ENCODE peak calls at places on chromosomes 1 and 21, in nine cellular contexts. Z is right cardiac atrium, C is pancreas, V is left lung, D is PC-3, L is dorsolateral prefrontal cortex, G is substantia nigra, M is lower lobe of right lung, R is cardiac muscle cell. E is an unnamed sample.

GRCh38 chr21:42171091-42172053 is 47.6 kb upstream of the ABCG1 start:
- DNase-seq in V (no peak), D (peak), M (no peak), C (no peak), Z (no peak), R (no peak), G (peak), L (peak), E (peak)

GRCh38 chr1:232636799-232637198 is 6.9 kb upstream of the SIPA1L2 start:
- DNase-seq in L (no peak), G (no peak), C (no peak), Z (no peak), R (no peak), D (no peak), V (no peak), M (no peak), E (no peak)

GRCh38 chr1:29532741-29533140 is 296.4 kb downstream of the PTPRU start:
- DNase-seq in V (no peak), C (no peak), D (no peak), Z (no peak), M (no peak), R (peak), L (peak), G (no peak), E (no peak)

GRCh38 chr21:21688877-21689276 is 690.7 kb downstream of the NCAM2 start:
- DNase-seq in M (no peak), L (no peak), G (no peak), Z (no peak), V (peak), D (peak), R (peak), C (no peak), E (no peak)

GRCh38 chr1:234659538-234659937 is 49.6 kb upstream of the IRF2BP2 start:
- DNase-seq in L (no peak), Z (no peak), C (no peak), D (peak), V (no peak), M (no peak), R (peak), G (no peak), E (no peak)

GRCh38 chr21:44019568-44019958 is 7.5 kb downstream of the TRAPPC10 start:
- DNase-seq in M (no peak), D (no peak), Z (no peak), C (no peak), V (no peak), L (no peak), R (no peak), G (no peak), E (no peak)

GRCh38 chr1:154174654-154175053 is 17.2 kb downstream of the TPM3 start:
- DNase-seq in L (no peak), V (no peak), Z (no peak), G (no peak), C (no peak), R (no peak), D (no peak), M (no peak), E (no peak)

GRCh38 chr1:214808845-214809460 is 206.0 kb downstream of the CENPF start:
- DNase-seq in V (no peak), R (peak), L (no peak), Z (no peak), D (peak), M (no peak), G (no peak), C (no peak), E (no peak)

GRCh38 chr1:208055535-208055934 is 144.6 kb upstream of the CD34 start:
- DNase-seq in V (no peak), M (no peak), D (no peak), Z (no peak), G (no peak), R (no peak), C (no peak), L (no peak), E (no peak)

GRCh38 chr1:193479187-193479586 is 292.8 kb upstream of the B3GALT2 start:
- DNase-seq in Z (no peak), M (no peak), G (no peak), L (no peak), R (no peak), V (no peak), C (peak), D (no peak), E (no peak)

GRCh38 chr1:187157552-187157951 is 328.8 kb downstream of the PLA2G4A start:
- DNase-seq in C (no peak), Z (no peak), D (no peak), R (no peak), L (no peak), M (no peak), V (no peak), G (no peak), E (no peak)

GRCh38 chr1:17719874-17720273 is 35.3 kb upstream of the ACTL8 start:
- DNase-seq in Z (peak), G (no peak), D (no peak), L (no peak), C (no peak), R (peak), V (no peak), M (no peak), E (no peak)

GRCh38 chr1:69321311-69321710 is 246.4 kb upstream of the LRRC7 start:
- DNase-seq in M (no peak), D (no peak), V (no peak), C (no peak), L (no peak), R (no peak), G (no peak), Z (no peak), E (no peak)

GRCh38 chr21:41821756-41822431 is 55.0 kb upstream of the RIPK4 start:
- DNase-seq in D (no peak), Z (no peak), C (no peak), G (no peak), M (no peak), L (no peak), R (no peak), V (peak), E (no peak)

GRCh38 chr1:13505020-13505419 is 8.8 kb downstream of the LRRC38 start:
- DNase-seq in R (no peak), Z (no peak), V (no peak), L (no peak), D (no peak), M (no peak), C (no peak), G (no peak), E (no peak)

GRCh38 chr1:211928222-211928856 is 97.8 kb upstream of the LPGAT1 start:
- DNase-seq in L (no peak), M (peak), V (no peak), Z (no peak), G (no peak), D (peak), R (no peak), C (no peak), E (no peak)

GRCh38 chr1:201877877-201878339 is 10.8 kb upstream of the SHISA4 start:
- DNase-seq in V (no peak), C (no peak), L (peak), Z (no peak), G (peak), M (no peak), D (peak), R (peak), E (no peak)

GRCh38 chr1:234327577-234328164 is 45.6 kb upstream of the COA6 start:
- DNase-seq in C (no peak), Z (no peak), D (no peak), M (no peak), L (no peak), G (no peak), V (no peak), R (no peak), E (no peak)

GRCh38 chr1:59487335-59488031 is 190.6 kb downstream of the FGGY start:
- DNase-seq in C (no peak), D (peak), Z (no peak), V (no peak), M (no peak), L (no peak), R (peak), G (no peak), E (no peak)

GRCh38 chr1:25864434-25864833 is 5.2 kb upstream of the AUNIP start:
- DNase-seq in R (no peak), L (no peak), M (no peak), C (no peak), Z (no peak), V (no peak), G (no peak), D (no peak), E (no peak)

GRCh38 chr1:25863486-25864262 is 4.4 kb upstream of the AUNIP start:
- DNase-seq in C (no peak), Z (peak), L (no peak), G (no peak), D (no peak), M (no peak), V (no peak), R (no peak), E (no peak)

GRCh38 chr1:25862785-25863485 is 3.7 kb upstream of the AUNIP start:
- DNase-seq in V (no peak), L (no peak), D (no peak), R (no peak), C (no peak), Z (peak), G (no peak), M (no peak), E (no peak)

GRCh38 chr1:25858906-25859789 is at the start of gene AUNIP:
- DNase-seq in D (peak), M (peak), R (peak), Z (peak), G (peak), L (peak), C (peak), V (peak), E (peak)

GRCh38 chr1:25861316-25862286 is 2.3 kb upstream of the AUNIP start:
- DNase-seq in M (no peak), D (no peak), C (no peak), Z (peak), R (no peak), G (no peak), L (no peak), V (peak), E (no peak)
- H3K27ac ChIP-seq in M (no peak), D (no peak), C (no peak), Z (no peak), R (peak), G (no peak), L (no peak), V (no peak), E (no peak)

DNA sequence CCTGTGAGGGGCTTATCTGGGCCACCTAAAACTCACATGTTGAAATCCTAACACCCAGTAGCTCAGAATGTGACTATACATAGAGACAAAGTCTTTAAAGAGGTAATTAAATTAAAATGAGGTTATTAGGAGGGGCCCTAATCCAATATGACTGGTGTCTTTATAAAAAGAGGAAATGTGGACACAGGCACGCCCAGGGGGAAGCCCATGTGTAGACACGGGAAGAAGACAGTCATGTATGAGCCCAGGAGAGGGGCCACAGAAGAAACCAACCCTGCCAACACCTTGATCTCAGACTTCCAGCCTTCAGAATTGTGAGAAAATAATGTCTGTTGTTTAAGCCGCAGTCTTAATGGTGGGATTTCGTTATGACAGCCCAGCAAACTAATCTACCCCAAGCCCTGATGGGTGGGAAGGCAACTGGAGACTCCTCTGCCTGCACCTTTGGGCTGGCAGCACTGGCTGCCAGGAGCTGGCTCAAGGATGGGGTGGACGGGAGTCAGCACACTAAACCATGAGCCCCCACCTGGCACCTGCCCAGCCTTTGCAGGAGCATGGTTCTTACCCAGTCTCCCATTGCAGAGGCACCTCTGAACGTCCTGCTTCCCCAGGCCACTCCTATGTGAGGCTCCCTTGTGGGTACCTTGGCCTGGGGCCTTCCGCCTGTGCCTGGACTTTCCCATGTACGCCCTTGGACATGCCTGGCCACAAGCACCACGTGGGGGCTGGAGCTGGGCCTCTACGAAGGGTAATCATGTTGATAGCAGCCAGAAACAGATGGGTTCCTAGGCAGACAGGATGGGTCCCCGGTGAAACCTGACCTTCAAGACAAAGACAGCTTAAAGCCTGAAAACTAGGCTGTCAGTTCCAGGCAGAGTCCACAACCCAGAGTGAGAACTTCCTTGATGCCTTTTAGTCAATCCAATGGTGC is 57.1 kb upstream of the DMRTB1 start:
- DNase-seq in L (no peak), G (no peak), D (no peak), V (no peak), M (no peak), Z (no peak), R (no peak), C (no peak), E (no peak)
- H3K27ac ChIP-seq in L (no peak), G (no peak), D (no peak), V (no peak), M (no peak), Z (no peak), R (no peak), C (no peak), E (no peak)

GRCh38 chr1:184820956-184821355 is 66.3 kb upstream of the EDEM3 start:
- DNase-seq in D (no peak), G (no peak), C (no peak), M (no peak), R (no peak), Z (no peak), V (no peak), L (no peak), E (no peak)

GRCh38 chr1:184822267-184822666 is 67.6 kb upstream of the EDEM3 start:
- DNase-seq in V (no peak), D (no peak), M (no peak), C (no peak), Z (no peak), L (no peak), R (no peak), G (no peak), E (no peak)

GRCh38 chr1:184820218-184820720 is 65.6 kb upstream of the EDEM3 start:
- DNase-seq in R (no peak), L (no peak), D (no peak), V (no peak), M (no peak), Z (no peak), G (no peak), C (no peak), E (no peak)

GRCh38 chr1:184823080-184823479 is 68.4 kb upstream of the EDEM3 start:
- DNase-seq in C (no peak), R (no peak), G (no peak), V (no peak), L (no peak), Z (no peak), M (no peak), D (no peak), E (no peak)

DNA sequence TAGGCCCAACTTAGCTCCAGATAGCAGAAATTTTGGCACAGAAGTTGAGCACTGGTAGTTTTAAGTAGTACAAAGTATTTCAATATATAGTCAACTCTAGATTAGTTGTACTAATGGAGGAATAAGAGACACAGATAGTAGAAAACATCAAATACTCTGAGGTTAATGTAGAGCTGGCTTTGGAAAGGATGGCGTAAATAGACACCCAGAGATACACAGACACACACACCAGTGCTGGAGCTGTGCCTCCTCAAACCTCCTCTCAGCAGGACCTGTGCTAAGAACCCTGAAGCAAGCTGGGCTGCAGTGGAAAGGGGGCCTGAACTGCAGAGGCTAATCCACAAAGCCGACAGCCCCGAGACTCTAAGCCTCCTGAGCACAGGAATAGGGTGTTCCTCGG is 67.0 kb upstream of the EDEM3 start:
- DNase-seq in G (no peak), L (no peak), R (no peak), Z (no peak), M (no peak), V (no peak), D (no peak), C (no peak), E (no peak)
- H3K27ac ChIP-seq in G (no peak), L (no peak), R (no peak), Z (no peak), M (no peak), V (no peak), D (no peak), C (no peak), E (no peak)

GRCh38 chr1:89949991-89950624 is 44.8 kb upstream of the ZNF326 start:
- DNase-seq in R (no peak), C (no peak), V (no peak), G (no peak), L (no peak), M (no peak), D (no peak), Z (no peak), E (no peak)

GRCh38 chr1:89948726-89949345 is 46.1 kb upstream of the ZNF326 start:
- DNase-seq in V (no peak), M (no peak), R (no peak), Z (no peak), C (no peak), L (no peak), G (no peak), D (no peak), E (no peak)

GRCh38 chr1:89953072-89953626 is 41.8 kb upstream of the ZNF326 start:
- DNase-seq in G (no peak), C (no peak), D (peak), Z (peak), V (no peak), R (peak), M (no peak), L (no peak), E (no peak)

GRCh38 chr1:89952021-89952995 is 42.6 kb upstream of the ZNF326 start:
- DNase-seq in M (no peak), R (peak), G (no peak), Z (no peak), C (no peak), L (no peak), D (peak), V (no peak), E (no peak)

GRCh38 chr1:89950703-89951102 is 44.2 kb upstream of the ZNF326 start:
- DNase-seq in R (no peak), D (no peak), C (no peak), G (no peak), Z (no peak), M (no peak), L (no peak), V (no peak), E (no peak)
- H3K27ac ChIP-seq in R (no peak), D (no peak), C (no peak), G (no peak), Z (no peak), M (no peak), L (no peak), V (no peak), E (no peak)

GRCh38 chr1:40917995-40918711 is 56.0 kb upstream of the CITED4 start:
- DNase-seq in V (no peak), M (no peak), G (no peak), C (no peak), Z (no peak), L (no peak), R (no peak), D (no peak), E (no peak)

GRCh38 chr1:40921522-40921921 is 58.0 kb upstream of the CTPS1 start:
- DNase-seq in D (no peak), L (no peak), V (no peak), G (no peak), C (no peak), M (no peak), R (no peak), Z (no peak), E (no peak)

GRCh38 chr1:40922969-40923368 is 56.5 kb upstream of the CTPS1 start:
- DNase-seq in M (no peak), V (no peak), R (no peak), G (no peak), Z (no peak), C (no peak), L (no peak), D (no peak), E (no peak)

GRCh38 chr1:40921981-40922677 is 57.4 kb upstream of the CTPS1 start:
- DNase-seq in G (no peak), R (no peak), V (no peak), L (no peak), M (no peak), C (no peak), Z (no peak), D (no peak), E (no peak)

DNA sequence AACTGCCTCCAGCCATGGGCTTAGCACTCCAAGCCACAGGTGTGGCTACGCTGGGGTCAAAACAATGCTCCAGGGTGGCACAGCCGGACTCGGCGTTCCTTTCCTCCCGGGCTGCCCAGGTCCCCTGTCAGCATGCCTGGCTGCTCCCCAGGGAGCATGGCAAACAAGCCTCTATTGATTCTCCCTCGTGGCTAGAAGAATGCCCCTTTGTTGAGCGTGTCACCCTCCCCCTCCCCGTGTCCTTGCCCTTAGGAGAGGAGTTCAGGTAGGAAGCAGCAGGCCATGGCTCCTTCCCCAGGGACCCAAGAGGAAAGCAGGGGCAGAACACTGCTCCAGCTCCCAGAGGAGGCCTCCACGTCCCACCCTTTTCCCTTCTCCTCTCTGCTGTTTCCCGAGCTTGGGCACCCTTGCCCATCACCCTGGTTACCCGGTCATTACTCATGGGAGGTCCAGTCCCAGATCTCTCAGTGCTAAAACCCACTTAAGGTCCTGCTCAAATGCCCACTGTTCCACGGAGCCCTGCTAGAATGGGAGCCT is 57.4 kb upstream of the CITED4 start:
- DNase-seq in M (no peak), V (no peak), R (no peak), L (peak), G (peak), Z (no peak), C (peak), D (peak), E (peak)
- H3K27ac ChIP-seq in M (no peak), V (no peak), R (no peak), L (peak), G (peak), Z (no peak), C (peak), D (no peak), E (peak)